ENCODE peak calls at places on chromosome 7, in five cellular contexts. Z is AG04449, H is colonic mucosa, S is left lung, K is AG10803. B is an unnamed sample.

GRCh38 chr7:83947260-83947659 is 247.3 kb downstream of the SEMA3A start:
- DNase-seq in H (no peak), Z (no peak), S (no peak), K (no peak), B (no peak)

GRCh38 chr7:81256991-81257390 is 338.1 kb upstream of the SEMA3C start:
- DNase-seq in H (no peak), S (no peak), K (peak), Z (no peak), B (no peak)

GRCh38 chr7:80150621-80151273 is 16.1 kb downstream of the GNAI1 start:
- DNase-seq in Z (no peak), H (no peak), K (peak), S (no peak), B (no peak)

GRCh38 chr7:5758753-5759330 is 22.6 kb downstream of the RNF216 start:
- DNase-seq in S (no peak), Z (no peak), H (no peak), K (no peak), B (no peak)

GRCh38 chr7:139716156-139716942 is 61.4 kb downstream of the HIPK2 start:
- DNase-seq in H (no peak), K (no peak), Z (no peak), S (no peak), B (no peak)

GRCh38 chr7:77537136-77537594 is at the start of gene PTPN12:
- DNase-seq in S (no peak), Z (no peak), H (no peak), K (no peak), B (peak)

GRCh38 chr7:55070271-55070743 is 51.5 kb downstream of the EGFR start:
- DNase-seq in K (no peak), H (no peak), S (no peak), Z (no peak), B (no peak)

GRCh38 chr7:149855368-149856305 is 17.5 kb downstream of the ZNF862 start:
- DNase-seq in Z (peak), H (no peak), K (peak), S (no peak), B (peak)

GRCh38 chr7:127040042-127040441 is 212.7 kb downstream of the GRM8 start:
- DNase-seq in K (no peak), H (no peak), Z (no peak), S (no peak), B (no peak)

GRCh38 chr7:129376076-129376777 is 58.0 kb upstream of the STRIP2 start:
- DNase-seq in K (peak), S (peak), Z (no peak), H (peak), B (no peak)

GRCh38 chr7:2120251-2120660 is 112.5 kb downstream of the MAD1L1 start:
- DNase-seq in H (no peak), S (no peak), Z (no peak), K (no peak), B (no peak)

GRCh38 chr7:46682841-46683624 is 762.0 kb upstream of the IGFBP3 start:
- DNase-seq in S (no peak), K (peak), H (no peak), Z (no peak), B (peak)

GRCh38 chr7:82566752-82567151 is 123.2 kb upstream of the CACNA2D1 start:
- DNase-seq in Z (no peak), K (no peak), H (no peak), S (no peak), B (no peak)

GRCh38 chr7:122442929-122443328 is 138.4 kb upstream of the FEZF1 start:
- DNase-seq in Z (no peak), S (no peak), H (no peak), K (no peak), B (no peak)

GRCh38 chr7:1187127-1187526 is 27.1 kb upstream of the ZFAND2A start:
- DNase-seq in Z (no peak), H (no peak), S (no peak), K (no peak), B (no peak)

GRCh38 chr7:24597014-24597413 is 23.8 kb downstream of the PALS2 start:
- DNase-seq in H (no peak), Z (no peak), S (no peak), K (no peak), B (no peak)

GRCh38 chr7:24595671-24596418 is 22.6 kb downstream of the PALS2 start:
- DNase-seq in K (no peak), Z (no peak), S (no peak), H (no peak), B (no peak)

GRCh38 chr7:24587853-24588252 is 14.6 kb downstream of the PALS2 start:
- DNase-seq in H (no peak), Z (no peak), S (no peak), K (no peak), B (no peak)

GRCh38 chr7:24591152-24591551 is 17.9 kb downstream of the PALS2 start:
- DNase-seq in Z (no peak), S (no peak), H (no peak), K (no peak), B (no peak)
- TF ChIP-seq CTCF in Z (no peak), S (no peak), H (no peak), K (no peak), B (no peak)

GRCh38 chr7:158957921-158958471 is 101.6 kb downstream of the DYNC2I1 start:
- DNase-seq in Z (no peak), S (peak), H (peak), K (no peak), B (no peak)
- H3K4me3 ChIP-seq in Z (no peak), S (no peak), H (peak), K (no peak), B (no peak)

GRCh38 chr7:43952028-43952427 is 25.8 kb downstream of the UBE2D4 start:
- DNase-seq in Z (no peak), H (no peak), S (no peak), K (no peak), B (no peak)

GRCh38 chr7:43953071-43953470 is 26.8 kb downstream of the UBE2D4 start:
- DNase-seq in S (no peak), H (no peak), K (no peak), Z (no peak), B (no peak)

GRCh38 chr7:43956022-43956421 is 29.8 kb downstream of the UBE2D4 start:
- DNase-seq in K (no peak), S (no peak), H (no peak), Z (no peak), B (no peak)

DNA sequence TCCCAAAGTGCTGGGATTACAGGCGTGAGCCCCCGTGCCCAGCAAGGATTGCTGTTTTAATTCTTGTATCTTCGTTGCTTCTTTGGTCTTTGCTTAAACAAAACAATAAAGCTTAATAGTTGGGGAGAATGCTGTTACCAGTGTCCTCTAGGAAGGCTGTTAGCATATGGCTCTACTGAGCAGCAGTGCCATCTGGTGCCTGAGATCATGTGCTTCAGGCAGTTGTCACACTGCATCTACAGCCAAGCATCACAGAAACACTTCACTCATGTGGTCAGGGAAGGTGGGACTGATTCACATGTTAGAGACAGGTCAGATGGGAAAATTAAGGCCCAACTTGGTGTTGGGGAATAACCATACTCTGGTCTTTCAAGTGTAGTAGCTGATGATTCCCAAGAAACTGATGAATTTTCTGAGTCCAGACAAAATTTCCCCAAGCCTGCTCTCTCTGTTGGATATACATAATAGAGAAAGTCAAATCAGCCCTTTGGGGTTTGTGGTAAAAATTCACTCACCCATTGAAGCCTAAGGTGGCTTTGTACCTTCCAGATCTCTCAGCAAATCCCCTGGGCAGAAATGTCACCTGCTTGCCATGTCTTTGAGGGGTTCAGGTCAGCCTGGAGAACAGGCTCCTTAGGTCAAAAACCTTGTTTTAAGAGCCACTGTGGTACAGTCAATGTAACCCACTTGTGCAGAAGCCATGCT is 28.4 kb downstream of the UBE2D4 start:
- DNase-seq in Z (peak), S (no peak), K (peak), H (no peak), B (peak)
- TF ChIP-seq CTCF in Z (peak), S (no peak), K (peak), H (peak), B (peak)

DNA sequence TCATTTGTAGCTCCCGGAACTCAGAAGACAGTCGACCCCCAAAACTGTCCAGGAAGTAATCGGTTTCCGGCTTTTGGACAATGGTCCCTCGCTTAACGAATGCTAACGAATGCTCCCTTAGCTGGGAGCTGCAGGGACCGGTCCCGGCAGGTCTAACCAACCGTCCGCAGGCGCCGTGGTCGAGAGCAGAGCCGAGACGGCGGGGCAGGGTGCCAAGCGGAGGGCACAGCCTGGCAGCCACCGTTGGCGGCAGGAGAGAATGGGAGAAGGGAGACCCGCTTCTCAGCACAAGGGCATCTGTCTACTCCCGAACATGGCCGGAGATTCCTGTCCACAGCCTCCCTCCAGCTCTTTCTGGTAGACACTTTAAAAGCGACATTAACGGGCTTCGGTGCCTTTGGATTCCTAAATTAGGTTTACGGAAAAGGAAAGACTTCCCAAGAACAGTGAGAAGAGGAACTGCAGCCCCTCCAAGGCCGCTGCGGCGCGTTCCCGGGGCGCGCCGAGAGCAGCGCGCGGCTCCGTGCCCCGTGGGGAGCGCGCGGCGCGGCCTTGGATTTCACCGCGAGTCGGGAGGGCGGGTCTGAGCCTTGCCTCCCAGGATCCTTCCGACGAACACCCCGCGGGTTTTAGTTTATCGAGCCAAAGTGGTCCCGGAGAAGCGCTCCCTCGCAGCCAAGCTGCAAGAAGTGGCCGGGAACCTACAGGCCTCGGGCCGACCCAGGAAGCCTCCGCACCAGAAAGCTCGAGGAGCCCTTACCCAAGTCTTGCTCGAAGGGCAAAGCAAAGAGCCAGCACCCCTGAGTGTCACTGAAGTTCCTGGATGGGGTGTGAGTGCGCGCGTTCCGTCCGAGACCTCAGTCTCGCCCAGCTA is 3.6 kb upstream of the TBX20 start:
- DNase-seq in Z (no peak), H (no peak), S (no peak), K (no peak), B (no peak)
- H3K4me3 ChIP-seq in Z (no peak), H (no peak), S (no peak), K (no peak), B (no peak)

B was measured in HFF-Myc.